ENCODE peak calls at places on chromosomes 12 and 14, in four cellular contexts. V is fibroblast of the aortic adventitia, D is GM13976, F is psoas muscle. Q is an unnamed sample.

GRCh38 chr12:85872497-85873091 is 1.5 kb upstream of the NTS start:
- DNase-seq in V (peak; percentile 80), D (peak; percentile 26), F (no peak), Q (no peak)

GRCh38 chr14:103716091-103716801 is 636 bp downstream of the ZFYVE21 start:
- DNase-seq in V (peak; percentile 14), D (peak; percentile 63), F (peak; percentile 76), Q (no peak)

GRCh38 chr12:95918194-95918993 is 24.0 kb downstream of the CCDC38 start:
- DNase-seq in V (peak; percentile 57), D (peak; percentile 55), F (no peak), Q (no peak)

GRCh38 chr14:100307215-100308111 is 1.2 kb upstream of the SLC25A29 start:
- DNase-seq in V (no peak), D (no peak), F (no peak), Q (no peak)

GRCh38 chr12:117388865-117389508 is 27.6 kb upstream of the NOS1 start:
- DNase-seq in V (no peak), D (no peak), F (no peak), Q (no peak)

GRCh38 chr12:54419088-54419887 is at the start of gene ITGA5:
- DNase-seq in V (peak; percentile 65), D (peak; percentile 57), F (peak; percentile 93), Q (no peak)

GRCh38 chr12:18935371-18935965 is 194.1 kb upstream of the PLEKHA5 start:
- DNase-seq in V (no peak), D (no peak), F (no peak), Q (no peak)

GRCh38 chr12:27682534-27682933 is 13.7 kb upstream of the REP15 start:
- DNase-seq in V (no peak), D (no peak), F (no peak), Q (no peak)

GRCh38 chr12:2691001-2691339 is 103.8 kb upstream of the FKBP4 start:
- DNase-seq in V (no peak), D (no peak), F (no peak), Q (peak; percentile 82)

GRCh38 chr14:54312166-54312801 is 84.5 kb upstream of the CDKN3 start:
- DNase-seq in V (peak; percentile 92), D (no peak), F (no peak), Q (peak; percentile 91)

GRCh38 chr12:3658327-3659163 is 94.4 kb downstream of the CRACR2A start:
- DNase-seq in V (peak; percentile 43), D (peak; percentile 58), F (no peak), Q (no peak)

GRCh38 chr12:54950071-54950727 is 34.4 kb downstream of the TESPA1 start:
- DNase-seq in V (no peak), D (no peak), F (no peak), Q (no peak)

GRCh38 chr14:33657478-33657877 is 293.4 kb downstream of the EGLN3 start:
- DNase-seq in V (peak; percentile 48), D (no peak), F (no peak), Q (no peak)

GRCh38 chr14:92408186-92408585 is 85.2 kb downstream of the SLC24A4 start:
- DNase-seq in V (peak; percentile 51), D (no peak), F (no peak), Q (no peak)

GRCh38 chr12:9711664-9712063 is 21.2 kb downstream of the CLECL1 start:
- DNase-seq in V (no peak), D (no peak), F (no peak), Q (no peak)

GRCh38 chr14:38211258-38211735 is 3.6 kb downstream of the SSTR1 start:
- DNase-seq in V (no peak), D (peak; percentile 19), F (peak; percentile 24), Q (no peak)

GRCh38 chr12:127802271-127802670 is 464.7 kb upstream of the TMEM132C start:
- DNase-seq in V (no peak), D (no peak), F (no peak), Q (no peak)

GRCh38 chr12:31204995-31205582 is 120.9 kb downstream of the SINHCAF start:
- DNase-seq in V (peak; percentile 47), D (peak; percentile 37), F (no peak), Q (no peak)

GRCh38 chr12:84789184-84789583 is 123.4 kb downstream of the SLC6A15 start:
- DNase-seq in V (no peak), D (no peak), F (no peak), Q (no peak)

GRCh38 chr12:84785951-84786350 is 126.6 kb downstream of the SLC6A15 start:
- DNase-seq in V (peak; percentile 27), D (no peak), F (no peak), Q (no peak)

GRCh38 chr12:84787253-84787652 is 125.3 kb downstream of the SLC6A15 start:
- DNase-seq in V (no peak), D (no peak), F (no peak), Q (no peak)

GRCh38 chr12:84785281-84785680 is 127.3 kb downstream of the SLC6A15 start:
- DNase-seq in V (no peak), D (no peak), F (no peak), Q (no peak)

DNA sequence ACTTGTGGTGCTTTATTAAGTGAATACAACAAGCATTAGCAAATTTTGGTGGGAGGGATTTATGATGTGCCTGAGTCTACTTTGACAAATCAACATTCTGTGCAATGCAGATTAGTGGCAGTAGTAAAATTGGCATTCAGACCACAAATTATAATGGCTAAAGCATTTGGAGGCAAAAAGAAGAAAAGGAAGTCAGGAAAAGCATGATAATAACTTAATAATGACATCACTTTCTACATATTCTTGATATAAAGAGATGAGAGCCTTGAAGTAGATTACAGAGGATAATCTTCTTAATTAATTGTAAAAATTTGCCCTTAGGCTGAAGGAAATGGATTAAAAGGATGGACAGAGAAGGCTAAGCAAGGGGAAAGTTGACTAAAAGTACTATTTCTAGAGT is 126.0 kb downstream of the SLC6A15 start:
- DNase-seq in V (no peak), D (no peak), F (no peak), Q (no peak)
- TF ChIP-seq CTCF in V (no peak), D (no peak), F (no peak), Q (no peak)

DNA sequence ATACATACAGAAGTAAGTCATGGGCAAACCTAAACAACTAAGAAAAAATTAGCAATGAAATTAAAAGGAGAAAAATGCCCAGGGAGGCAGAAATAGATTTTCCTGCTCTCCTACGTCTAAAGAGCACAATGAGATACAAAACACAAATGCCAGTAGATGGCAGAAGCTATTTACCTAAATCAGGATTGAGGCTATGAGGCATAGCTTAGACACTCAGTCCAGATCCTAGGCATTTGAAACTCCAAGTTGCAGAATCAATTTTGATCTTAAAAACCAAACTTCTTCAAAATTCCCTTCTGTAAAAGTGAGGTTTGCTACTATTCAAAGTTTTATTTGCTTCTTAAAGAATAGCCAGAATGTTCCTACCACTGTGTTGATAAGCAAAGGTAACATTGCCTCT is 368.6 kb downstream of the DAD1 start:
- DNase-seq in V (peak; percentile 15), D (no peak), F (no peak), Q (no peak)
- TF ChIP-seq CTCF in V (no peak), D (no peak), F (no peak), Q (peak; percentile 64)

DNA sequence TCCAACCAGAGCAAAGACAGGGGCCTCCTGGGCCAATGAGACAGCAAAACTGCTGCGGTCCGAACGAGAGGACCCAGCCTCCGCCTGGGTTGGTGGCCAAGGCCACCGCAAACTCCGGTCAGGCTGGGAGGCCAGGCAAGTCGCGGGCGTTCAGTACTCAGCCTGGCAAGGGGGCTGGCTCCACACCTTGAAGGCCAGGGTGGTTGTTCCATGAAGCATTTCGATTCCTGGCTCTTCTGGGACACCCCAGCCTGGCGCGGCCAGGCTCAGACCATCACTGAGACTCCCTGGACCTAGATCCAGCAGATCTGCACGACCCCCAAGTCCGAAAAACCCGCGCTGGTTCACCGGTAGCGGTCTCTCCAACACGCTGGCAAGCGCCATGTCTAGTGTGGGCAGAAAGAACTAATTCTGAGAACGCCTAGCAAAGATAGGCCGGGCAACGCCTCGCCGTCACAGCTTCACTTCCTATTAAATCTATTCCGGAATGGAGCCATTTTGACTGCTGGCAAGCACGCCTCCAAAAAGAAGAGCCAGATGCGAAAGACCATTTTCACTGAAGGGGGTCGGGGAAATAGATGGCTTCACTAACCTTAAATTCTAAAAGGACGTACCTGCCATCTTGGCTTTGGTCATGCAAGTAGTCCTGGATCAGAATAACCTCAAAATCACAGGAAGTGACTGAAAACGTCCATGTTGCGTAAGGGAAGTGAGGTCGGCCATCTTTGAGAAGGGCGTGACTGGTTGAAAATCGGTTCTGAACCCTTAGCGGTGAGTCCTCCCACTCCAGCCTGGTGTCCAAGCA is at the start of gene PSMB5:
- DNase-seq in V (peak; percentile 96), D (peak; percentile 91), F (peak; percentile 94), Q (peak; percentile 94)
- TF ChIP-seq CTCF in V (peak; percentile 24), D (no peak), F (no peak), Q (no peak)

GRCh38 chr12:120542166-120542565 is 8.0 kb downstream of the RNF10 start:
- DNase-seq in V (no peak), D (no peak), F (no peak), Q (no peak)
- TF ChIP-seq CTCF in V (no peak), D (no peak), F (no peak), Q (no peak)

DNA sequence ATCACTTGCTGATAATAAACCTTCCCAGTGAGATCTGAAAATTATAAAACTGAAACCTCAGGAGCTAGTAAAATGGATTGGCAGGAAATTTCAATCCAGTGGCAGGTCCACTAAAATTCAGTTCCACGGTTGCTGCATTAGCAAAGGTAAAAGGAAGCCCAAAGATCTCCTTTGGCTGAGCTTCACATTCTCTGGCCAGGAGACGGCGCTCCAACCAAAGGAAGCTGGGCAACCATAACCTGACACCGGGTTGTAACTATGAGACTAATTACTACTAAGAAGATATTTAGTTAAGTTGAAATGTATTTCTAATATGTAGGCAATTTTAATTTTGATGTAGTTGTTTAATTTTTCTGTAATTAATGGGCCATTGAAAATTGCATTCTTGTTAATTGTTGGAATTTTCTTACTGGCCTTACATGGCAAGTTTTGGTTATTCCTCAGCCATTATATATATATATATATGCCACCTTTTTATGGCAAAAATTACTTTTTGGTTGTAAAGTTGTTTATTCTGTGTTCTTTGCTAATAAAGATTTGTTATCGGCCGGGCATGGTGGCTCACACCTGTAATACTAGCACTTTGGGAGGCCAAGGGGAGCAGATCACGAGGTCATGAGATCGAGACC is 17.0 kb downstream of the OR8S1 start:
- DNase-seq in V (peak; percentile 27), D (peak; percentile 42), F (no peak), Q (no peak)
- TF ChIP-seq CTCF in V (peak; percentile 71), D (peak; percentile 65), F (peak; percentile 43), Q (peak; percentile 41)

GRCh38 chr14:75880512-75880911 is 101.3 kb downstream of the TGFB3 start:
- DNase-seq in V (no peak), D (no peak), F (no peak), Q (no peak)
- TF ChIP-seq CTCF in V (no peak), D (no peak), F (peak; percentile 6), Q (no peak)

DNA sequence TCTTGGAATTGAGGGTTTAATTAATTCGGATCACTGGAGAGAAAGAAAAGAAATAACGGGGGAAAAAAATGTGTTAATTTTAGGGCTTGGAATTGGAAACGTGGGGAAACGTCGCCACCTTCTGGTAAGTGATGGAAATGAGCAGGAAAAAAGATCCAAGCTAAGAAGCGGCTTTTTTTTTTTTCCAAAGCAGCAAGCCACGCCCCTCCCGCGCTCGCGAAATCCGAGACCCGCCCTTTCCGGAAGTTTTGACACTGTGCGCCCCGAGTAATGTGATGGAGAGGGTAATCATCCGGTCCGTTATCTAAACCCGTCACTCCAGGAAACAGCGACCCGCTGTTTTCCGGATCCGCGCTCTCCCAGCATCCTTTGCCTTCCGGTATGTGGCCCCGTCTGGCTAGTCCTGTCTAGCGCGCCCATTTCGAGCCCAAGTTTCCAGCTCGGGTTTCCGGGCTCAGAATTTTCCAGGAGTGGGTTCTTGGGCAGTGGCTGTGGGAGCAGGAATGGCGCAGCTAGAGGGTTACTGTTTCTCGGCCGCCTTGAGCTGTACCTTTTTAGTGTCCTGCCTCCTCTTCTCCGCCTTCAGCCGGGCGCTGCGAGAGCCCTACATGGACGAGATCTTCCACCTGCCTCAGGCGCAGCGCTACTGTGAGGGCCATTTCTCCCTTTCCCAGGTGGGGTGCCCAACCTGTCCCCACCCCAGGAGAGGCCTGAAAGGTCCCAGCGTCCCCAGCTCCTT is at the start of gene ALG10B:
- DNase-seq in V (peak; percentile 98), D (peak; percentile 77), F (peak; percentile 95), Q (peak; percentile 98)
- TF ChIP-seq CTCF in V (peak; percentile 56), D (peak; percentile 60), F (peak; percentile 80), Q (peak; percentile 73)

GRCh38 chr12:79420146-79420618 is 270.6 kb downstream of the PAWR start:
- DNase-seq in V (peak; percentile 97), D (no peak), F (no peak), Q (no peak)
- TF ChIP-seq CTCF in V (peak; percentile 66), D (no peak), F (no peak), Q (peak; percentile 85)

Q was measured in osteocyte.